ENCODE peak calls at places on chromosomes 2 and 18, in nine cellular contexts. P is iris pigment epithelial cell; E is natural killer cell treated with Interleukin-12 subunit alpha and Interleukin-12 subunit beta and Interleukin-15 and Interleukin-18, amount 100 ng/mL, for 72 hours; S is right atrium auricular region; R is transverse colon; T is sigmoid colon; Z is stimulated activated CD4-positive, alpha-beta T cell treated with anti-CD3 and anti-CD28 coated beads, Interleukin-2, amount 100 ng/mL, for 48 hours; F is mammary epithelial cell; Q is NCI-H2081. N is an unnamed sample.

GRCh38 chr2:133138693-133139092 is 429.6 kb downstream of the NCKAP5 start:
- DNase-seq in P (no peak), E (no peak), S (no peak), R (no peak), T (no peak), Z (no peak), F (peak; percentile 60), Q (no peak), N (no peak)

GRCh38 chr2:177909962-177910361 is 162.6 kb downstream of the PDE11A start:
- DNase-seq in P (no peak), E (no peak), S (no peak), R (no peak), T (no peak), Z (no peak), F (peak; percentile 82), Q (no peak), N (no peak)

GRCh38 chr18:3088044-3088443 is 75.1 kb upstream of the LPIN2 start:
- DNase-seq in P (no peak), E (no peak), S (no peak), R (no peak), T (no peak), Z (no peak), F (no peak), Q (no peak), N (no peak)

GRCh38 chr2:23988371-23988770 is 21.5 kb upstream of the MFSD2B start:
- DNase-seq in P (no peak), E (no peak), S (no peak), R (no peak), T (no peak), Z (no peak), F (peak; percentile 6), Q (no peak), N (no peak)

GRCh38 chr2:221111739-221112138 is 460.4 kb downstream of the EPHA4 start:
- DNase-seq in P (no peak), E (no peak), S (no peak), R (no peak), T (no peak), Z (no peak), F (no peak), Q (no peak), N (no peak)

GRCh38 chr18:13035249-13035914 is 44.2 kb downstream of the CEP192 start:
- DNase-seq in P (peak; percentile 27), E (no peak), S (no peak), R (no peak), T (no peak), Z (no peak), F (no peak), Q (no peak), N (no peak)

GRCh38 chr18:48031641-48032040 is 101.2 kb upstream of the SMAD2 start:
- DNase-seq in P (no peak), E (peak; percentile 59), S (no peak), R (no peak), T (peak; percentile 49), Z (no peak), F (no peak), Q (no peak), N (no peak)

GRCh38 chr2:241211276-241211675 is 22.8 kb downstream of the ANO7 start:
- DNase-seq in P (no peak), E (peak; percentile 56), S (no peak), R (no peak), T (no peak), Z (no peak), F (no peak), Q (peak; percentile 17), N (no peak)

GRCh38 chr18:11412790-11413189 is 196.6 kb upstream of the SLC35G4 start:
- DNase-seq in P (no peak), E (no peak), S (no peak), R (no peak), T (no peak), Z (no peak), F (no peak), Q (no peak), N (no peak)

GRCh38 chr2:143574069-143574468 is 444.9 kb downstream of the ARHGAP15 start:
- DNase-seq in P (no peak), E (no peak), S (no peak), R (no peak), T (no peak), Z (no peak), F (no peak), Q (no peak), N (no peak)

GRCh38 chr2:44324971-44325426 is 36.3 kb downstream of the PREPL start:
- DNase-seq in P (peak; percentile 67), E (no peak), S (no peak), R (no peak), T (no peak), Z (no peak), F (peak; percentile 8), Q (no peak), N (no peak)

N was measured in stomach.